ENCODE peak calls at places on chromosomes 2 and 18, in ten cellular contexts. P, G, W, O, D, F, N, S, Q and H are unnamed samples.

GRCh38 chr2:40160730-40161129 is 291.2 kb downstream of the SLC8A1 start:
- DNase-seq in O (no peak), G (no peak), P (no peak), D (no peak), S (no peak), N (no peak), W (no peak), F (no peak), Q (no peak), H (peak; percentile 5)

GRCh38 chr2:147689510-147689909 is 155.3 kb upstream of the ACVR2A start:
- DNase-seq in P (no peak), Q (no peak), D (no peak), G (no peak), S (no peak), W (no peak), F (no peak), N (no peak), O (no peak), H (peak; percentile 79)

GRCh38 chr2:18425186-18425585 is 135.3 kb downstream of the RDH14 start:
- DNase-seq in Q (peak; percentile 33), P (no peak), D (no peak), G (no peak), O (no peak), S (no peak), F (peak; percentile 39), N (no peak), W (no peak), H (no peak)

GRCh38 chr2:61055557-61055956 is 10.1 kb upstream of the SANBR start:
- DNase-seq in N (no peak), P (no peak), G (no peak), Q (no peak), F (peak; percentile 35), W (no peak), D (no peak), O (no peak), S (no peak), H (no peak)

GRCh38 chr18:48545690-48546365 is 7.0 kb downstream of the CTIF start:
- DNase-seq in G (peak; percentile 31), N (no peak), F (peak; percentile 90), Q (peak; percentile 91), S (peak; percentile 23), P (peak; percentile 83), D (peak; percentile 72), W (peak; percentile 91), O (peak; percentile 25), H (no peak)

GRCh38 chr18:8601277-8602032 is 7.8 kb upstream of the RAB12 start:
- DNase-seq in W (no peak), F (no peak), Q (no peak), N (no peak), D (no peak), O (no peak), G (no peak), S (no peak), P (no peak), H (peak; percentile 86)

GRCh38 chr2:112812318-112813042 is 24.1 kb downstream of the IL1B start:
- DNase-seq in F (peak; percentile 81), W (no peak), Q (no peak), G (no peak), N (no peak), S (no peak), D (no peak), O (peak; percentile 55), P (no peak), H (peak; percentile 77)

GRCh38 chr2:169573974-169574299 is 272 bp upstream of the FASTKD1 start:
- DNase-seq in O (no peak), D (no peak), S (no peak), P (no peak), W (no peak), N (no peak), F (no peak), G (no peak), Q (no peak), H (no peak)

GRCh38 chr2:134917958-134918517 is 584 bp upstream of the CCNT2 start:
- DNase-seq in P (no peak), D (peak; percentile 87), N (no peak), S (peak; percentile 79), F (no peak), O (no peak), G (peak; percentile 89), Q (no peak), W (no peak), H (peak; percentile 96)

GRCh38 chr18:56890632-56891031 is 239.5 kb downstream of the WDR7 start:
- DNase-seq in W (no peak), O (peak; percentile 64), F (peak; percentile 81), P (no peak), G (no peak), Q (no peak), S (peak; percentile 10), N (peak; percentile 3), D (no peak), H (no peak)

GRCh38 chr18:58535340-58536186 is 93.3 kb downstream of the ALPK2 start:
- DNase-seq in S (no peak), D (no peak), N (no peak), F (peak; percentile 64), Q (no peak), G (no peak), P (no peak), O (no peak), W (peak; percentile 40), H (peak; percentile 97)

GRCh38 chr2:220614064-220614463 is 958.0 kb downstream of the EPHA4 start:
- DNase-seq in N (no peak), G (no peak), D (no peak), F (no peak), P (no peak), Q (no peak), S (no peak), W (no peak), O (no peak), H (no peak)

GRCh38 chr2:98412751-98413445 is 31.8 kb upstream of the INPP4A start:
- DNase-seq in O (no peak), N (peak; percentile 54), G (no peak), Q (peak; percentile 84), D (no peak), F (peak; percentile 70), P (no peak), W (no peak), S (no peak), H (peak; percentile 84)

GRCh38 chr2:9303528-9304225 is 97.1 kb downstream of the ASAP2 start:
- DNase-seq in N (no peak), W (peak; percentile 67), F (no peak), Q (no peak), P (no peak), G (no peak), O (no peak), S (no peak), D (no peak), H (no peak)
- H3K4me3 ChIP-seq in N (no peak overlapping the region), W (no peak overlapping the region), F (no peak overlapping the region), Q (no peak overlapping the region), P (no peak overlapping the region), G (no peak overlapping the region), O (no peak overlapping the region), S (no peak overlapping the region), D (no peak overlapping the region), H (no peak overlapping the region)

GRCh38 chr18:35513181-35513932 is 15.6 kb upstream of the INO80C start:
- DNase-seq in N (peak; percentile 29), F (peak; percentile 84), Q (peak; percentile 34), G (no peak), D (peak; percentile 31), S (no peak), W (peak; percentile 83), O (peak; percentile 76), P (peak; percentile 74), H (no peak)

GRCh38 chr18:35512761-35513160 is 15.0 kb upstream of the INO80C start:
- DNase-seq in S (no peak), O (no peak), D (no peak), W (peak; percentile 68), N (no peak), Q (no peak), G (no peak), F (no peak), P (no peak), H (no peak)

GRCh38 chr18:35511428-35511827 is 13.7 kb upstream of the INO80C start:
- DNase-seq in W (peak; percentile 14), Q (no peak), D (no peak), F (no peak), O (no peak), G (no peak), N (no peak), S (no peak), P (no peak), H (peak; percentile 68)

GRCh38 chr18:35510071-35511010 is 12.6 kb upstream of the INO80C start:
- DNase-seq in W (peak; percentile 54), O (no peak), G (no peak), Q (no peak), D (no peak), N (no peak), F (no peak), S (no peak), P (no peak), H (no peak)

GRCh38 chr18:35511833-35512232 is 14.1 kb upstream of the INO80C start:
- DNase-seq in W (peak; percentile 0), O (no peak), N (no peak), Q (peak; percentile 27), F (no peak), D (no peak), S (no peak), G (no peak), P (no peak), H (peak; percentile 27)
- TF ChIP-seq CTCF in W (no peak), O (no peak), N (no peak), Q (peak; percentile 82), F (no peak), D (no peak), S (no peak), G (peak; percentile 58), P (no peak), H (peak; percentile 26)

DNA sequence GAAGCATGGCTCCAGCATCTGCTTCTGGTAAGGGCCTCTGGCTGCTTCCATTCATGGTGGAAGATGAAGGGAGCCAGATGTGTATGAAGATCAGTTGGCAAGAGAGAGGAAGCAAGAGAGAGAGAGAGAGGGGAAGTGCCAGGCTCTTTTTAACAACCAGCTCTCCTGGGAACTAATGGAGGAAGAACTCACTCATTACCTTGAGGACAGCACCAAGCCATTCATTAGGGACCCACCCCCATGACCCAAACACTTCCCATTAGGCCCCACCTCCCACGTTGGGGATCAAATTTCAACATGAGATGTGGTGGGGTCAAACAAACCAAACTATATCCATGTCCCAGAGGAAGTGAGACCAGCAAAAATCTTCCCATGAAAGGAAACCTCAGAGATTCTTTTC is 124.8 kb upstream of the SIX2 start:
- DNase-seq in W (no peak), O (no peak), N (no peak), S (no peak), F (peak; percentile 21), P (no peak), Q (peak; percentile 34), G (no peak), D (no peak), H (no peak)
- H3K4me3 ChIP-seq in W (no peak overlapping the region), O (no peak overlapping the region), N (no peak overlapping the region), S (no peak overlapping the region), F (no peak overlapping the region), P (no peak overlapping the region), Q (no peak overlapping the region), G (no peak overlapping the region), D (no peak overlapping the region), H (no peak overlapping the region)

DNA sequence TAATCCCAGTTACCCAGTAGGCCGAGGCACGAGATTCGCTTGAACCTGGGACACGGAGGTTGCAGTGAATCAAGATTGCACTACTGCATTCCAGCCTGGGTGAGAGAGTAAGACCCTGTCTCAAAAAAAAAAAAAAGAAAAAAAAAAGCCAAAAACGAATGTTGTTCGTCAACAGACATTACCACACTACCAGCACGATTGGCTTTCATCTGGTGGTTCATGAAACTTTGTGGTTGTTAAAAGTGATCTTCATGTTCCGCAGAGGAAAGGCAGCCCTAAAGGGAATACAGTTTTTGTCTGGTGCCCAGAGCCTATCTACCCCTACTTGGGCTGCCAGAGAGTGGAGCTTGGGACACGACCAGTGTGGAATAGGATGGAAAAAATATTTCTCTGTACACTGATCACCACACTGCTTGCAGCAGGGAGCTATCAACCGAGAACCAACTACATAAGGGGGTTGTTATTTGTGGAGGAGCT is 13.6 kb upstream of the CXCR4 start:
- DNase-seq in D (no peak), P (no peak), F (no peak), W (no peak), O (no peak), G (no peak), N (no peak), Q (no peak), S (no peak), H (peak; percentile 37)
- TF ChIP-seq CTCF in D (no peak), P (no peak), F (no peak), W (no peak), O (no peak), G (no peak), N (no peak), Q (no peak), S (no peak), H (no peak)